ENCODE peak calls at places on chromosomes 4 and X, in five cellular contexts. D is body of pancreas, H is ascending aorta, J is tibial nerve, A is hepatocyte. L is an unnamed sample.

GRCh38 chr4:108426493-108426892 is 193.9 kb upstream of the RPL34 start:
- DNase-seq in D (no peak), H (no peak), J (no peak), A (no peak), L (no peak)

GRCh38 chrX:130702867-130703707 is 199.9 kb downstream of the ENOX2 start:
- DNase-seq in D (no peak), H (no peak), J (no peak), A (no peak), L (no peak)

GRCh38 chrX:110021180-110022022 is 18.5 kb downstream of the TMEM164 start:
- DNase-seq in D (no peak), H (no peak), J (no peak), A (no peak), L (no peak)

GRCh38 chr4:88054909-88055308 is 47.5 kb downstream of the PKD2 start:
- DNase-seq in D (no peak), H (no peak), J (peak), A (peak), L (no peak)

GRCh38 chrX:120697053-120697452 is 67.2 kb upstream of the C1GALT1C1 start:
- DNase-seq in D (no peak), H (no peak), J (no peak), A (no peak), L (no peak)

GRCh38 chrX:53556868-53557267 is 122.7 kb upstream of the HSD17B10 start:
- DNase-seq in D (no peak), H (no peak), J (no peak), A (no peak), L (no peak)

GRCh38 chrX:10173331-10173900 is 16.6 kb downstream of the CLCN4 start:
- DNase-seq in D (no peak), H (no peak), J (peak), A (peak), L (peak)

GRCh38 chrX:34884693-34885277 is 57.8 kb upstream of the FAM47B start:
- DNase-seq in D (no peak), H (no peak), J (peak), A (peak), L (no peak)

GRCh38 chr4:139887962-139888735 is 222.5 kb downstream of the MGST2 start:
- DNase-seq in D (no peak), H (no peak), J (no peak), A (no peak), L (no peak)

DNA sequence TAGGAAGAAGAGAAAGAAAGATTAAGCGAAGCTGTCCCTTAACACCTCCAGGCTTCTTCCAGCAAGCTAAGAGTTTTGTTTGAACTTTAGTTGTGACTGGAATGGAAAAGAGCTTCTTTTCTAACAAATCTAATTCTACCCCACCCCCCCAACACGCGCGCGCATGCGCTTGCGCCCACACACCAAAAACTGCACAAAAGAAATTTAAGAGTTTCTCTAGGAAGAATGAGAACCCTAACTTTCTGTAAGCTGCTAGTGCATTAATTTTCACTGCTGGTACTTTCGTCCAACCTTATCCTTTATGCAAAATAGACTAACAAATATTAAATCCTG is 9.0 kb upstream of the INTU start:
- DNase-seq in D (no peak), H (no peak), J (no peak), A (peak), L (peak)
- H3K4me3 ChIP-seq in D (peak), H (peak), J (peak), A (peak), L (peak)

GRCh38 chr4:2264481-2265041 is 2.7 kb upstream of the MXD4 start:
- DNase-seq in D (no peak), H (no peak), J (no peak), A (no peak), L (peak)
- H3K27ac ChIP-seq in D (no peak), H (no peak), J (no peak), A (no peak), L (peak)

GRCh38 chrX:48465336-48465933 is 4.6 kb downstream of the SLC38A5 start:
- DNase-seq in D (peak), H (no peak), J (no peak), A (no peak), L (no peak)
- H3K4me3 ChIP-seq in D (peak), H (no peak), J (no peak), A (no peak), L (no peak)

GRCh38 chrX:49879656-49880277 is 483 bp downstream of the USP27X start:
- DNase-seq in D (no peak), H (no peak), J (no peak), A (no peak), L (no peak)

GRCh38 chrX:49880668-49881067 is 1.4 kb downstream of the USP27X start:
- DNase-seq in D (no peak), H (no peak), J (no peak), A (no peak), L (no peak)

GRCh38 chrX:49878128-49878833 is 1.0 kb upstream of the USP27X start:
- DNase-seq in D (no peak), H (no peak), J (no peak), A (no peak), L (no peak)

GRCh38 chrX:49877397-49878101 is 1.7 kb upstream of the USP27X start:
- DNase-seq in D (no peak), H (no peak), J (no peak), A (peak), L (no peak)

GRCh38 chrX:49878834-49879655 is at the start of gene USP27X:
- DNase-seq in D (peak), H (peak), J (peak), A (peak), L (peak)
- H3K27ac ChIP-seq in D (peak), H (peak), J (peak), A (peak), L (peak)

GRCh38 chrX:37078434-37078703 is 70.2 kb downstream of the FAM47C start:
- DNase-seq in D (no peak), H (no peak), J (no peak), A (no peak), L (no peak)
- H3K4me3 ChIP-seq in D (no peak), H (no peak), J (no peak), A (no peak), L (no peak)

DNA sequence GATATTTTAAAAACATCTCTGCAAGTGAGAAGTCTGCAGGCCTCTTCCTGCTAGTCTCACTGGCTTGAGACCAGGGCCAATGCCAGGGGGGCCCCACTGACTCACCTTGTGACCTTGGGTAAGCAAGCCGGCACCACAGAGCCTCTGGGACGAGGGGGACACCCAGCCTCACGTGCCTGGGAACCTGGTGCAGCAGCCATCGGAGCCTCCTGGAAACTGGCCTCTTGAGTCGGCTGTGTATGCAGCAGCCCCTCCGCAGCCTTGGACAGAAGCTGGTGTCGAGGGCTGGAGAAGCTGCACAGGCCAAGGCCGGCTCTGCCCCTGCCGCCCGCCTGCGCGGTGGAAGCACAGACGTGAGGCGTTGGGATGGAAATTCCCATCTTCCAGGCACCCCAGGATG is 8.7 kb downstream of the TADA2B start:
- DNase-seq in D (no peak), H (no peak), J (no peak), A (no peak), L (no peak)
- H3K27ac ChIP-seq in D (no peak), H (no peak), J (no peak), A (no peak), L (peak)

DNA sequence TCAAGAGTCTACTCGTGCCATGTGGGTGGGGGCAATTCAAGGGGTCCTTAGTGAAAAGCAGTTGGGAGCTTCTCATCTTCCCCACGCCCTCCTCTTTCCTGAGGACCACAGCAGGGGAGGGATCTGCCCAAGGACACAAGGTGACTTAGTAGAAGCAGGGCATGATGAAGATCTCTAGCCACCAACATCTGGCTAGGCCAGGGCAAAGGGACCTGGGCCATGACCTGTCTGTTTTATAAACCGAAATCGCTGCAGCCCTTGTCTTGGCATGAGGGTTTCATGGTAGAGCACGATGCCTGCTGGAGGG is 5.1 kb downstream of the G6PD start:
- DNase-seq in D (no peak), H (no peak), J (no peak), A (no peak), L (no peak)
- H3K4me3 ChIP-seq in D (no peak), H (no peak), J (no peak), A (no peak), L (no peak)

DNA sequence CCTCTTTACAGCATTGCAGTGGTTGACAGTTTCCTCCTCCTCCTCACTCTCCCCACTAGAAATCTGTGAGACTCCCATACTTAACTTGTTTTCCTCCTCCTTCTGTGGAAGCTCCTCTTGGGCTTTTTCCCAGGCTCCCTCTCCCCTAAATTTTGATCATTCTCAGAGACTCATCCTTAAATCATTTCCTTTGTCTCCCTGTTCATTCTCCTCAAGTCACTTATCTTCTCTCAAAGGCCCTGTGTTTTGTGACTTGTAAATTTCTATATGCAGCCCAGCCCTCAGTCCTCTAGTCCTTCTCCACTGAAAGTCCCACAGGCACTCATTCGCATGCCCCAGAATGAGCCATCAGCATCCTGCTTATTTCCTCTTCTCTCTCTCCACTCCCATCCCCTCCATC is 171.8 kb downstream of the SOWAHB start:
- DNase-seq in D (no peak), H (no peak), J (no peak), A (no peak), L (no peak)
- H3K27ac ChIP-seq in D (no peak), H (no peak), J (peak), A (no peak), L (no peak)

L was measured in psoas muscle.